ENCODE peak calls at places on chromosomes 12 and 14, in five cellular contexts. One of them, this sample, is unnamed.

GRCh38 chr12:77343291-77343690 is 277.9 kb upstream of the E2F7 start:
- DNase-seq in sigmoid colon: no peak
- DNase-seq in astrocyte of the cerebellum: no peak
- DNase-seq in WERI-Rb-1: no peak
- DNase-seq in ascending aorta: no peak
- DNase-seq in this sample: no peak

GRCh38 chr12:121789800-121790748 is 3.4 kb downstream of the RHOF start:
- DNase-seq in sigmoid colon: peak; percentile 77
- DNase-seq in astrocyte of the cerebellum: no peak
- DNase-seq in WERI-Rb-1: no peak
- DNase-seq in ascending aorta: no peak
- DNase-seq in this sample: no peak

GRCh38 chr12:130961921-130962326 is 8.2 kb downstream of the ADGRD1 start:
- DNase-seq in sigmoid colon: peak; percentile 91
- DNase-seq in astrocyte of the cerebellum: no peak
- DNase-seq in WERI-Rb-1: no peak
- DNase-seq in ascending aorta: peak; percentile 13
- DNase-seq in this sample: no peak

GRCh38 chr14:31209605-31210004 is 2.0 kb upstream of the HECTD1 start:
- DNase-seq in sigmoid colon: no peak
- DNase-seq in astrocyte of the cerebellum: no peak
- DNase-seq in WERI-Rb-1: no peak
- DNase-seq in ascending aorta: no peak
- DNase-seq in this sample: no peak

GRCh38 chr12:118103231-118103600 is 595 bp downstream of the VSIG10 start:
- DNase-seq in sigmoid colon: peak; percentile 66
- DNase-seq in astrocyte of the cerebellum: no peak
- DNase-seq in WERI-Rb-1: peak; percentile 48
- DNase-seq in ascending aorta: no peak
- DNase-seq in this sample: no peak

GRCh38 chr12:51961834-51962233 is 10.3 kb downstream of the ACVR1B start:
- DNase-seq in sigmoid colon: no peak
- DNase-seq in astrocyte of the cerebellum: no peak
- DNase-seq in WERI-Rb-1: no peak
- DNase-seq in ascending aorta: peak; percentile 28
- DNase-seq in this sample: no peak

GRCh38 chr12:70842942-70843341 is 77.6 kb downstream of the PTPRR start:
- DNase-seq in sigmoid colon: no peak
- DNase-seq in astrocyte of the cerebellum: no peak
- DNase-seq in WERI-Rb-1: no peak
- DNase-seq in ascending aorta: no peak
- DNase-seq in this sample: no peak

GRCh38 chr12:52812749-52813148 is 1.2 kb downstream of the KRT4 start:
- DNase-seq in sigmoid colon: no peak
- DNase-seq in astrocyte of the cerebellum: no peak
- DNase-seq in WERI-Rb-1: no peak
- DNase-seq in ascending aorta: no peak
- DNase-seq in this sample: no peak

GRCh38 chr12:77477907-77478533 is 352.7 kb upstream of the NAV3 start:
- DNase-seq in sigmoid colon: no peak
- DNase-seq in astrocyte of the cerebellum: no peak
- DNase-seq in WERI-Rb-1: no peak
- DNase-seq in ascending aorta: no peak
- DNase-seq in this sample: no peak

GRCh38 chr12:107320031-107320928 is 226.9 kb upstream of the CRY1 start:
- DNase-seq in sigmoid colon: no peak
- DNase-seq in astrocyte of the cerebellum: no peak
- DNase-seq in WERI-Rb-1: peak; percentile 15
- DNase-seq in ascending aorta: no peak
- DNase-seq in this sample: no peak

GRCh38 chr14:77085538-77085937 is 12.5 kb upstream of the CIPC start:
- DNase-seq in sigmoid colon: no peak
- DNase-seq in astrocyte of the cerebellum: no peak
- DNase-seq in WERI-Rb-1: no peak
- DNase-seq in ascending aorta: no peak
- DNase-seq in this sample: no peak

GRCh38 chr12:87378526-87378925 is 650.7 kb downstream of the C12orf50 start:
- DNase-seq in sigmoid colon: no peak
- DNase-seq in astrocyte of the cerebellum: no peak
- DNase-seq in WERI-Rb-1: no peak
- DNase-seq in ascending aorta: no peak
- DNase-seq in this sample: no peak

GRCh38 chr12:123017753-123018152 is 37.3 kb downstream of the ARL6IP4 start:
- DNase-seq in sigmoid colon: no peak
- DNase-seq in astrocyte of the cerebellum: no peak
- DNase-seq in WERI-Rb-1: no peak
- DNase-seq in ascending aorta: no peak
- DNase-seq in this sample: no peak

GRCh38 chr12:96233941-96234461 is 39.8 kb downstream of the ELK3 start:
- DNase-seq in sigmoid colon: peak; percentile 99
- DNase-seq in astrocyte of the cerebellum: peak; percentile 95
- DNase-seq in WERI-Rb-1: peak; percentile 73
- DNase-seq in ascending aorta: peak; percentile 97
- DNase-seq in this sample: peak; percentile 96

GRCh38 chr14:25122188-25122587 is 72.2 kb upstream of the STXBP6 start:
- DNase-seq in sigmoid colon: no peak
- DNase-seq in astrocyte of the cerebellum: no peak
- DNase-seq in WERI-Rb-1: no peak
- DNase-seq in ascending aorta: no peak
- DNase-seq in this sample: no peak
- H3K4me3 ChIP-seq in sigmoid colon: no peak overlapping the region
- H3K4me3 ChIP-seq in astrocyte of the cerebellum: no peak overlapping the region
- H3K4me3 ChIP-seq in WERI-Rb-1: no peak overlapping the region
- H3K4me3 ChIP-seq in ascending aorta: no peak overlapping the region
- H3K4me3 ChIP-seq in this sample: no peak overlapping the region

DNA sequence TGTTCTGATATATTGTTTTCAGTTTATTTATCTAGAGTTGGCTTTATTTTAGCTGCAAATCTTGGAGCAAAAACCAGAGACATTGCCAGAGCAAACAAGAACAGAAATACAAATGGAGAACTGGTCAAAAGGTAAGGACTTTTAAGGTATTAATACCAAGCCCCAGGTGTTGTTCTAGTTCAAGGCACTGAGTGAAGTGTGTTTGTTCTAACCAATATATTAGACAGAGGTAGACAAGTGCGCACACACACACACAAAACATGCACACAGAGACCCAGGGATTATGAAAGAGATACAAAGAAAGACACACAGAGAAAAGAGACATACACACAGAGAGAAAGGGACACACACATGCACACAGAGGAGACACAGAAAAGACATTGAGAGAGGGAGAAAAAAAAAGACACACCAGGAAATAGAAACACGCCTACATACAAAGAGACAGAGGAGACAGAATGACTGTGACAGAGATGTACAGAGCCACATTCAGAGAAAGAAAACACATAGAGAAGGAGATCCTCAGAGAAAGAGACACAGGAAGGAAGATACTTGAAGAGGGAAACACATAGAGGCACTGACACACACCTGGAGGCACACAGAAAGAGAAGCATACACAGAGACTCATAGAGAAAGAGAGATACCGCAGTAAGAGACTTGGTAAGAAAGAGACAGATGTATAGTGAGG is 50.2 kb downstream of the MIPOL1 start:
- DNase-seq in sigmoid colon: no peak
- DNase-seq in astrocyte of the cerebellum: no peak
- DNase-seq in WERI-Rb-1: no peak
- DNase-seq in ascending aorta: no peak
- DNase-seq in this sample: no peak
- H3K4me3 ChIP-seq in sigmoid colon: no peak overlapping the region
- H3K4me3 ChIP-seq in astrocyte of the cerebellum: no peak overlapping the region
- H3K4me3 ChIP-seq in WERI-Rb-1: no peak overlapping the region
- H3K4me3 ChIP-seq in ascending aorta: no peak overlapping the region
- H3K4me3 ChIP-seq in this sample: no peak overlapping the region

GRCh38 chr14:55241673-55242072 is 29.5 kb upstream of the FBXO34 start:
- DNase-seq in sigmoid colon: no peak
- DNase-seq in astrocyte of the cerebellum: no peak
- DNase-seq in WERI-Rb-1: peak; percentile 51
- DNase-seq in ascending aorta: no peak
- DNase-seq in this sample: no peak

GRCh38 chr14:55245657-55246268 is 25.5 kb upstream of the FBXO34 start:
- DNase-seq in sigmoid colon: no peak
- DNase-seq in astrocyte of the cerebellum: peak; percentile 9
- DNase-seq in WERI-Rb-1: no peak
- DNase-seq in ascending aorta: no peak
- DNase-seq in this sample: no peak

GRCh38 chr14:55249423-55249822 is 21.8 kb upstream of the FBXO34 start:
- DNase-seq in sigmoid colon: no peak
- DNase-seq in astrocyte of the cerebellum: no peak
- DNase-seq in WERI-Rb-1: peak; percentile 91
- DNase-seq in ascending aorta: no peak
- DNase-seq in this sample: no peak

GRCh38 chr14:55240526-55241178 is 30.6 kb upstream of the FBXO34 start:
- DNase-seq in sigmoid colon: no peak
- DNase-seq in astrocyte of the cerebellum: no peak
- DNase-seq in WERI-Rb-1: no peak
- DNase-seq in ascending aorta: no peak
- DNase-seq in this sample: peak; percentile 2

DNA sequence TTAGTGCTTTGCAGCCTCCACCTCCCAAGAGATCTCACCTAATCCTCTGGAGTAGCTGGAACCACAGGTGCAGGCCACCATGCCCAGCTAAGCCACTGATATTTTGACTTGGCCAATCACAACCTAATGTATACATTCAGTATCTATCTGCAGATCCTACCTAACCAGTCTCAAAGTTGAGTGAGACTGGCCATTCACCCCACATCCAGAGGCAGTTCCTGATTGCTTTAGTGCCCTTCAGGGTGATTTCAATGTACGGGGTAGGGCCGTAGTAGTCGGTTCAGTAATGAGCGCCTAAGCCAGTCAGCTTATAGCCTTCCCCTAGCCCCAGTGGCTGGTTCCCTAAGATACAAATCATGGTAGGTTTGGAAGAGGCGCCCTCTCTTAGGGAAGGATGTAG is 27.4 kb upstream of the FBXO34 start:
- DNase-seq in sigmoid colon: no peak
- DNase-seq in astrocyte of the cerebellum: no peak
- DNase-seq in WERI-Rb-1: no peak
- DNase-seq in ascending aorta: no peak
- DNase-seq in this sample: no peak
- H3K4me3 ChIP-seq in sigmoid colon: no peak overlapping the region
- H3K4me3 ChIP-seq in astrocyte of the cerebellum: no peak overlapping the region
- H3K4me3 ChIP-seq in WERI-Rb-1: no peak overlapping the region
- H3K4me3 ChIP-seq in ascending aorta: no peak overlapping the region
- H3K4me3 ChIP-seq in this sample: no peak overlapping the region

GRCh38 chr12:120079352-120080042 is 37.1 kb downstream of the RAB35 start:
- DNase-seq in sigmoid colon: no peak
- DNase-seq in astrocyte of the cerebellum: no peak
- DNase-seq in WERI-Rb-1: no peak
- DNase-seq in ascending aorta: no peak
- DNase-seq in this sample: no peak
- H3K4me3 ChIP-seq in sigmoid colon: no peak overlapping the region
- H3K4me3 ChIP-seq in astrocyte of the cerebellum: no peak overlapping the region
- H3K4me3 ChIP-seq in WERI-Rb-1: no peak overlapping the region
- H3K4me3 ChIP-seq in ascending aorta: no peak overlapping the region
- H3K4me3 ChIP-seq in this sample: no peak overlapping the region

GRCh38 chr12:99959549-99960170 is 25.1 kb downstream of the ANKS1B start:
- DNase-seq in sigmoid colon: no peak
- DNase-seq in astrocyte of the cerebellum: peak; percentile 11
- DNase-seq in WERI-Rb-1: no peak
- DNase-seq in ascending aorta: no peak
- DNase-seq in this sample: peak; percentile 10
- H3K4me3 ChIP-seq in sigmoid colon: no peak overlapping the region
- H3K4me3 ChIP-seq in astrocyte of the cerebellum: no peak overlapping the region
- H3K4me3 ChIP-seq in WERI-Rb-1: no peak overlapping the region
- H3K4me3 ChIP-seq in ascending aorta: no peak overlapping the region
- H3K4me3 ChIP-seq in this sample: no peak overlapping the region

GRCh38 chr12:6494351-6494743 is 445 bp downstream of the NCAPD2 start:
- DNase-seq in sigmoid colon: no peak
- DNase-seq in astrocyte of the cerebellum: no peak
- DNase-seq in WERI-Rb-1: peak; percentile 23
- DNase-seq in ascending aorta: no peak
- DNase-seq in this sample: no peak

GRCh38 chr12:6493580-6494350 is at the start of gene NCAPD2:
- DNase-seq in sigmoid colon: peak; percentile 98
- DNase-seq in astrocyte of the cerebellum: peak; percentile 89
- DNase-seq in WERI-Rb-1: peak; percentile 97
- DNase-seq in ascending aorta: peak; percentile 98
- DNase-seq in this sample: peak; percentile 74

GRCh38 chr12:6492838-6493579 is at the start of gene MRPL51:
- DNase-seq in sigmoid colon: peak; percentile 98
- DNase-seq in astrocyte of the cerebellum: peak; percentile 85
- DNase-seq in WERI-Rb-1: peak; percentile 97
- DNase-seq in ascending aorta: peak; percentile 97
- DNase-seq in this sample: peak; percentile 66

GRCh38 chr12:6500466-6500865 is 6.6 kb downstream of the NCAPD2 start:
- DNase-seq in sigmoid colon: no peak
- DNase-seq in astrocyte of the cerebellum: no peak
- DNase-seq in WERI-Rb-1: no peak
- DNase-seq in ascending aorta: no peak
- DNase-seq in this sample: no peak

DNA sequence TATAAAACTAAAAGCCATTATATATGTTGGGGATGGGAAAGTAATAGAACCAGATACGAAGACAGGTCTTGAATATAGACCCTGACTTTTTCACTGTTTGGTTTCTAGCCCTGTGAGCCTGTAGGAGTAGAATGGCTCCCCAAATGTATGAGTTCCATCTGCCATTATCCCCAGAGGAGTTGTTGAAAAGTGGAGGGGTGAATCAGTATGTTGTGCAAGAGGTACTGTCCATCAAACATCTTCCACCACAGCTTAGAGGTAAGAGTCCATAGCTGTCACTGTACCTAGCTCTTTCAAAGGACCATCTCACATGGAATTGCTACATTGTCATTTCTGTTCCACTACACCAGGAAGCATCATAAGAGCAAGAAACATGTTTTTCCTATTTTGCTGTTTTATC is 1.1 kb downstream of the NCAPD2 start:
- DNase-seq in sigmoid colon: no peak
- DNase-seq in astrocyte of the cerebellum: no peak
- DNase-seq in WERI-Rb-1: no peak
- DNase-seq in ascending aorta: no peak
- DNase-seq in this sample: no peak
- H3K4me3 ChIP-seq in sigmoid colon: no peak overlapping the region
- H3K4me3 ChIP-seq in astrocyte of the cerebellum: peak overlapping the region; percentile 70
- H3K4me3 ChIP-seq in WERI-Rb-1: peak overlapping the region; percentile 76
- H3K4me3 ChIP-seq in ascending aorta: peak overlapping the region; percentile 77
- H3K4me3 ChIP-seq in this sample: peak overlapping the region; percentile 53

This sample was measured in AG09309.